ENCODE peak calls at places on chromosomes 16 and 17, in ten cellular contexts. U is heart right ventricle; K is A549; E is colonic mucosa; O is IMR-90; S is uterus; R is CD4-positive, alpha-beta memory T cell; B is kidney; T is cardiac muscle cell; Y is spleen. Z is an unnamed sample.

GRCh38 chr17:183021-183420 is 1.6 kb upstream of the DOC2B start:
- DNase-seq in Y (no peak), O (no peak), R (no peak), U (no peak), K (no peak), S (no peak), E (no peak), T (no peak), B (no peak), Z (no peak)

GRCh38 chr17:80703109-80703508 is 158.5 kb downstream of the RPTOR start:
- DNase-seq in O (no peak), E (no peak), K (no peak), S (no peak), B (no peak), R (peak), Y (no peak), U (no peak), T (no peak), Z (no peak)

GRCh38 chr17:37425268-37425667 is 18.6 kb downstream of the TADA2A start:
- DNase-seq in Y (no peak), R (no peak), E (no peak), U (no peak), B (no peak), K (no peak), O (no peak), S (no peak), T (no peak), Z (no peak)

GRCh38 chr16:49598386-49599170 is 225.0 kb downstream of the C16orf78 start:
- DNase-seq in E (no peak), Y (peak), K (no peak), S (peak), U (no peak), R (no peak), B (no peak), O (no peak), T (no peak), Z (peak)

GRCh38 chr17:64348666-64349065 is 42.0 kb downstream of the PECAM1 start:
- DNase-seq in R (no peak), B (no peak), S (no peak), Y (no peak), U (no peak), O (no peak), T (no peak), E (no peak), K (no peak), Z (no peak)

GRCh38 chr16:49023095-49023494 is 258.5 kb downstream of the CBLN1 start:
- DNase-seq in E (no peak), R (no peak), K (no peak), B (no peak), T (no peak), U (no peak), O (peak), S (peak), Y (no peak), Z (no peak)

GRCh38 chr16:84823484-84823883 is 3.7 kb downstream of the CRISPLD2 start:
- DNase-seq in B (no peak), R (no peak), U (no peak), S (peak), Y (no peak), O (no peak), E (no peak), K (no peak), T (no peak), Z (no peak)

GRCh38 chr16:49276646-49277385 is 4.8 kb downstream of the CBLN1 start:
- DNase-seq in T (no peak), S (no peak), U (no peak), R (no peak), K (no peak), E (no peak), Y (no peak), B (no peak), O (no peak), Z (no peak)

GRCh38 chr16:54265558-54266213 is 20.9 kb downstream of the IRX3 start:
- DNase-seq in S (no peak), R (no peak), O (no peak), K (no peak), E (no peak), B (no peak), T (no peak), U (no peak), Y (no peak), Z (no peak)

GRCh38 chr17:70945386-70945785 is 776.1 kb downstream of the KCNJ2 start:
- DNase-seq in K (no peak), T (peak), Y (no peak), B (no peak), R (no peak), S (no peak), U (no peak), E (no peak), O (no peak), Z (no peak)

GRCh38 chr17:927611-928461 is 51.7 kb downstream of the NXN start:
- DNase-seq in T (no peak), E (no peak), K (peak), R (no peak), B (no peak), U (no peak), O (peak), S (peak), Y (no peak), Z (no peak)

GRCh38 chr16:4373356-4373908 is 1.8 kb downstream of the VASN start:
- DNase-seq in K (peak), E (no peak), T (no peak), S (peak), Y (peak), B (no peak), R (no peak), U (peak), O (no peak), Z (no peak)

GRCh38 chr17:77106874-77107358 is 33.9 kb upstream of the SEC14L1 start:
- DNase-seq in O (no peak), R (no peak), T (no peak), S (no peak), U (no peak), E (no peak), Y (no peak), B (no peak), K (no peak), Z (peak)
- H3K4me3 ChIP-seq in O (no peak), R (no peak), T (no peak), S (no peak), U (no peak), E (no peak), Y (peak), B (no peak), K (no peak), Z (peak)

DNA sequence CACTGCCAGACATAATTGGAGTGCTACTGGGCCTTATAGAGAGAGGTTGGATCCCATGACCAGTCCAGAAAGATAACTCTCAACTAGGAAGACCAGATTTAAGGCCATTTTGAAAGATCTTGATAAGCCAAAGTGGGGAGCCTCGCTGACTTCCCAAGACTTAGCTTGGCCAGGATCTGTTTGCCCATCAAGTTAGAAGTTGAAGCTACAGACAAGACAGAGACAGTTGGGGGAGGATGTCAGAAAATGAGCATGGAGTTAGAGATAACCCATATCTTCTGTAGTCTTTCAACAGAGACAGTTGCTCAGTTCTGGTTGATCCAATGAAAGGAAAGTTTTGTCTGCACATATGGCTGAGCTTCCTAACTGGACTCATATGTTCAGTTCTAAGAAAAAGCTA is 267.4 kb downstream of the HS3ST3A1 start:
- DNase-seq in E (no peak), U (no peak), S (no peak), Y (no peak), R (no peak), T (no peak), K (no peak), B (no peak), O (no peak), Z (no peak)
- H3K4me3 ChIP-seq in E (no peak), U (no peak), S (no peak), Y (no peak), R (no peak), T (no peak), K (no peak), B (no peak), O (no peak), Z (no peak)

GRCh38 chr17:73234746-73235145 is 26.9 kb downstream of the CPSF4L start:
- DNase-seq in K (no peak), U (no peak), S (no peak), B (no peak), O (no peak), Y (no peak), T (no peak), R (no peak), E (peak), Z (no peak)

GRCh38 chr17:73232587-73233373 is 28.9 kb downstream of the CPSF4L start:
- DNase-seq in T (peak), E (peak), U (no peak), S (no peak), K (peak), Y (peak), R (no peak), B (peak), O (peak), Z (no peak)

GRCh38 chr17:73240561-73240960 is 21.1 kb downstream of the CPSF4L start:
- DNase-seq in Y (no peak), O (no peak), K (no peak), T (no peak), U (no peak), S (no peak), E (no peak), R (no peak), B (no peak), Z (no peak)

GRCh38 chr17:73231841-73232586 is 29.7 kb downstream of the CPSF4L start:
- DNase-seq in T (peak), K (peak), B (peak), Y (peak), U (peak), O (peak), S (peak), E (peak), R (peak), Z (peak)

DNA sequence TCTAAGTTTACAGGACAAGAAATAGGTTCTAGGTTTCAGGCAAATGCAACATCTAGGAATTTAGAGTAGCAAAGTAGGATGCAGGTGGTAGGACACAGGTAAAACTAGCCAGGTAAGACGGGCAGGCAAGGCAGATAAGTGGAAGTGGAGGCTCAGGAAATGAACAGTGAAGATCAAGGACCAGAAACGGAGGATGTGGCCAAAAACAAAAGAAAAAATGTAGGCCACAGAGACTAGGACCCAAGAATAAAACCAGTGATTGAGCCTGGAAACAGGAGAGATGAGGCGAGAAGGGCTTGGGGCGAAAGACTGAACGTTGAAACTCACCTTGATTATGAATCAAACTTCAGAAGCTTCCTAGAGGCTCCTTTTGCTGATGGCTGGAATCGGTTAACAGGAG is 24.0 kb downstream of the CPSF4L start:
- DNase-seq in U (no peak), K (no peak), B (no peak), R (peak), E (no peak), O (no peak), S (no peak), Y (no peak), T (no peak), Z (no peak)
- H3K4me3 ChIP-seq in U (no peak), K (no peak), B (no peak), R (no peak), E (no peak), O (no peak), S (no peak), Y (no peak), T (no peak), Z (no peak)

GRCh38 chr17:49231563-49231894 is 942 bp upstream of the PHOSPHO1 start:
- DNase-seq in K (no peak), Y (no peak), E (no peak), B (no peak), S (no peak), R (no peak), U (no peak), O (no peak), T (no peak), Z (no peak)
- H3K4me3 ChIP-seq in K (no peak), Y (peak), E (no peak), B (no peak), S (no peak), R (no peak), U (no peak), O (no peak), T (no peak), Z (peak)

GRCh38 chr17:33049781-33050414 is 58.3 kb downstream of the SPACA3 start:
- DNase-seq in Y (no peak), R (peak), B (no peak), E (peak), S (peak), T (peak), K (peak), U (no peak), O (peak), Z (no peak)

GRCh38 chr17:33046361-33047255 is 55.0 kb downstream of the SPACA3 start:
- DNase-seq in E (no peak), S (no peak), Y (no peak), K (no peak), O (no peak), U (no peak), B (no peak), T (no peak), R (no peak), Z (no peak)

GRCh38 chr17:33039874-33040273 is 48.2 kb downstream of the SPACA3 start:
- DNase-seq in B (no peak), Y (no peak), U (no peak), T (no peak), S (no peak), R (no peak), O (peak), K (peak), E (peak), Z (no peak)

GRCh38 chr17:33044771-33045170 is 53.1 kb downstream of the SPACA3 start:
- DNase-seq in R (no peak), O (no peak), U (no peak), E (no peak), T (no peak), B (no peak), S (no peak), Y (no peak), K (no peak), Z (no peak)

GRCh38 chr17:33045236-33045635 is 53.6 kb downstream of the SPACA3 start:
- DNase-seq in R (no peak), K (no peak), B (no peak), S (no peak), O (no peak), T (no peak), E (no peak), U (no peak), Y (no peak), Z (no peak)
- H3K4me3 ChIP-seq in R (no peak), K (no peak), B (no peak), S (no peak), O (no peak), T (no peak), E (no peak), U (no peak), Y (no peak), Z (no peak)